ENCODE peak calls at places on chromosomes 4 and X, in four cellular contexts. A is tibial nerve; K is CD8-positive, alpha-beta T cell; G is adrenal gland. H is an unnamed sample.

GRCh38 chr4:112881842-112882241 is 167.6 kb upstream of the ANK2 start:
- DNase-seq in G (no peak), K (no peak), A (no peak), H (peak; percentile 49)

GRCh38 chrX:134020910-134021309 is 35.5 kb upstream of the GPC3 start:
- DNase-seq in K (no peak), A (no peak), G (no peak), H (no peak)

GRCh38 chr4:142519342-142519741 is 326.8 kb downstream of the INPP4B start:
- DNase-seq in A (no peak), K (no peak), G (no peak), H (no peak)

GRCh38 chr4:5003372-5003857 is 15.8 kb downstream of the CYTL1 start:
- DNase-seq in A (no peak), K (no peak), G (no peak), H (no peak)

GRCh38 chrX:134186362-134187121 is 50.4 kb upstream of the CCDC160 start:
- DNase-seq in K (peak; percentile 44), G (no peak), A (no peak), H (no peak)

GRCh38 chr4:53943345-53944085 is 120.9 kb downstream of the CHIC2 start:
- DNase-seq in G (no peak), K (no peak), A (no peak), H (no peak)

GRCh38 chr4:127936974-127937373 is 28.0 kb downstream of the MFSD8 start:
- DNase-seq in G (no peak), K (no peak), A (no peak), H (no peak)

GRCh38 chr4:2805712-2806391 is 13.0 kb downstream of the SH3BP2 start:
- DNase-seq in K (no peak), A (peak; percentile 42), G (peak; percentile 66), H (peak; percentile 94)

GRCh38 chr4:7103599-7104365 is 35.9 kb upstream of the GRPEL1 start:
- DNase-seq in G (peak; percentile 76), K (no peak), A (peak; percentile 61), H (peak; percentile 94)

GRCh38 chrX:1909419-1910206 is 294.8 kb downstream of the ASMT start:
- DNase-seq in A (no peak), G (no peak), K (no peak), H (no peak)

GRCh38 chr4:86264269-86264668 is 95.6 kb downstream of the MAPK10 start:
- DNase-seq in A (no peak), G (no peak), K (no peak), H (no peak)

GRCh38 chr4:185201983-185202962 is 1.5 kb downstream of the CFAP97 start:
- DNase-seq in G (no peak), K (peak; percentile 47), A (no peak), H (no peak)

GRCh38 chr4:143558823-143559756 is 45.6 kb downstream of the SMARCA5 start:
- DNase-seq in K (peak; percentile 77), G (peak; percentile 70), A (peak; percentile 36), H (peak; percentile 85)

GRCh38 chrX:138034136-138034535 is 468.2 kb downstream of the ZIC3 start:
- DNase-seq in A (no peak), G (no peak), K (no peak), H (no peak)

GRCh38 chrX:151713859-151714258 is 2.0 kb upstream of the FATE1 start:
- DNase-seq in A (no peak), K (no peak), G (peak; percentile 18), H (no peak)

GRCh38 chr4:7581477-7581876 is 146.7 kb upstream of the PSAPL1 start:
- DNase-seq in K (peak; percentile 14), G (no peak), A (no peak), H (no peak)

GRCh38 chrX:136752796-136753195 is 27.9 kb downstream of the ARHGEF6 start:
- DNase-seq in A (no peak), K (no peak), G (peak; percentile 33), H (no peak)

GRCh38 chrX:116605576-116605975 is 142.8 kb upstream of the CT83 start:
- DNase-seq in G (no peak), A (no peak), K (no peak), H (no peak)

GRCh38 chr4:120653790-120654189 is 268.7 kb downstream of the PRDM5 start:
- DNase-seq in A (no peak), G (no peak), K (no peak), H (no peak)

GRCh38 chr4:1494416-1495315 is 88.4 kb upstream of the NKX1-1 start:
- DNase-seq in K (no peak), A (no peak), G (no peak), H (no peak)

GRCh38 chr4:149911371-149911770 is 95.7 kb upstream of the IQCM start:
- DNase-seq in K (no peak), G (no peak), A (no peak), H (no peak)

GRCh38 chr4:127151941-127152340 is 480.8 kb upstream of the INTU start:
- DNase-seq in A (no peak), G (no peak), K (no peak), H (no peak)

GRCh38 chr4:4860381-4860802 is 927 bp downstream of the MSX1 start:
- DNase-seq in G (no peak), A (no peak), K (no peak), H (no peak)

GRCh38 chr4:7301126-7301785 is 108.9 kb downstream of the SORCS2 start:
- DNase-seq in K (no peak), A (no peak), G (no peak), H (no peak)

GRCh38 chrX:74536142-74537010 is 78.0 kb downstream of the RLIM start:
- DNase-seq in K (peak; percentile 21), G (peak; percentile 87), A (peak; percentile 59), H (peak; percentile 91)

GRCh38 chrX:125193921-125194320 is 125.8 kb upstream of the TEX13C start:
- DNase-seq in A (no peak), G (no peak), K (no peak), H (no peak)

GRCh38 chr4:142414336-142414945 is 431.7 kb downstream of the INPP4B start:
- DNase-seq in G (no peak), A (no peak), K (no peak), H (no peak)

GRCh38 chrX:48835524-48836329 is at the start of gene PCSK1N:
- DNase-seq in K (peak; percentile 37), A (no peak), G (no peak), H (no peak)

GRCh38 chr4:24857996-24858395 is 54.8 kb downstream of the CCDC149 start:
- DNase-seq in A (no peak), G (no peak), K (no peak), H (no peak)

GRCh38 chrX:41459714-41460113 is 12.6 kb downstream of the NYX start:
- DNase-seq in G (no peak), A (no peak), K (no peak), H (no peak)

GRCh38 chr4:56741595-56741994 is 60.5 kb upstream of the HOPX start:
- DNase-seq in K (no peak), A (no peak), G (no peak), H (no peak)

GRCh38 chr4:177404980-177405379 is 37.3 kb downstream of the AGA start:
- DNase-seq in K (no peak), G (no peak), A (no peak), H (no peak)

GRCh38 chr4:177405508-177405907 is 36.7 kb downstream of the AGA start:
- DNase-seq in A (no peak), K (no peak), G (no peak), H (no peak)

GRCh38 chr4:177403746-177404145 is 38.5 kb downstream of the AGA start:
- DNase-seq in G (no peak), A (no peak), K (no peak), H (no peak)

GRCh38 chr4:177401658-177402273 is 40.5 kb downstream of the AGA start:
- DNase-seq in G (no peak), A (no peak), K (no peak), H (no peak)

GRCh38 chr4:177404342-177404741 is 37.9 kb downstream of the AGA start:
- DNase-seq in K (no peak), G (no peak), A (no peak), H (no peak)
- H3K27ac ChIP-seq in K (no peak overlapping the region), G (no peak overlapping the region), A (no peak overlapping the region), H (no peak overlapping the region)

GRCh38 chrX:154979671-154980070 is 42.9 kb downstream of the F8 start:
- DNase-seq in K (no peak), G (no peak), A (no peak), H (no peak)

GRCh38 chrX:154986826-154987575 is 35.5 kb downstream of the F8 start:
- DNase-seq in K (no peak), G (no peak), A (no peak), H (no peak)

GRCh38 chrX:154980330-154981115 is 42.0 kb downstream of the F8 start:
- DNase-seq in G (peak; percentile 78), K (peak; percentile 78), A (peak; percentile 82), H (peak; percentile 52)

GRCh38 chrX:154981116-154981411 is 41.5 kb downstream of the F8 start:
- DNase-seq in A (no peak), K (no peak), G (no peak), H (no peak)
- H3K4me3 ChIP-seq in A (peak overlapping the region; percentile 49), K (peak overlapping the region; percentile 46), G (no peak overlapping the region), H (no peak overlapping the region)

DNA sequence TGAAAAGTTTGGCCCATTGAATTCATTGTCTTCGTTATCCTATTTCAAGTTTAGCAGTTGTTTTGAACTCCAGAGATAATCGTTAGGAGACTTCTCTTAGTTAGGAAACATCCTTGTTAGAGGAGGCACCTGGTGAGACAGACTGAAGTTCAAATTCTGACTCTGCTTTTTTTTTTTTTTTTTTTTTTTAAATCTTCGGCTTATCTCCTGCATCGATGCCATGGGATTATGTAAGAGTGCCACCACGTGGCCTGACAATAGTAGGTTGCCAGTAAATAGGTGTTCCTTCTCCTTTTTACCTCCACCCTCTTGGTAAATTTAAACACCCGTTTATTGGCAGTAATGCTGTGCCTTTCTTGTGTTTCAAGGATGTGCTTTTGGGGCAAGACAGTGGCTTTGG is 149.3 kb downstream of the SOWAHB start:
- DNase-seq in A (peak; percentile 55), G (peak; percentile 66), K (no peak), H (no peak)
- H3K27ac ChIP-seq in A (no peak overlapping the region), G (no peak overlapping the region), K (no peak overlapping the region), H (no peak overlapping the region)

DNA sequence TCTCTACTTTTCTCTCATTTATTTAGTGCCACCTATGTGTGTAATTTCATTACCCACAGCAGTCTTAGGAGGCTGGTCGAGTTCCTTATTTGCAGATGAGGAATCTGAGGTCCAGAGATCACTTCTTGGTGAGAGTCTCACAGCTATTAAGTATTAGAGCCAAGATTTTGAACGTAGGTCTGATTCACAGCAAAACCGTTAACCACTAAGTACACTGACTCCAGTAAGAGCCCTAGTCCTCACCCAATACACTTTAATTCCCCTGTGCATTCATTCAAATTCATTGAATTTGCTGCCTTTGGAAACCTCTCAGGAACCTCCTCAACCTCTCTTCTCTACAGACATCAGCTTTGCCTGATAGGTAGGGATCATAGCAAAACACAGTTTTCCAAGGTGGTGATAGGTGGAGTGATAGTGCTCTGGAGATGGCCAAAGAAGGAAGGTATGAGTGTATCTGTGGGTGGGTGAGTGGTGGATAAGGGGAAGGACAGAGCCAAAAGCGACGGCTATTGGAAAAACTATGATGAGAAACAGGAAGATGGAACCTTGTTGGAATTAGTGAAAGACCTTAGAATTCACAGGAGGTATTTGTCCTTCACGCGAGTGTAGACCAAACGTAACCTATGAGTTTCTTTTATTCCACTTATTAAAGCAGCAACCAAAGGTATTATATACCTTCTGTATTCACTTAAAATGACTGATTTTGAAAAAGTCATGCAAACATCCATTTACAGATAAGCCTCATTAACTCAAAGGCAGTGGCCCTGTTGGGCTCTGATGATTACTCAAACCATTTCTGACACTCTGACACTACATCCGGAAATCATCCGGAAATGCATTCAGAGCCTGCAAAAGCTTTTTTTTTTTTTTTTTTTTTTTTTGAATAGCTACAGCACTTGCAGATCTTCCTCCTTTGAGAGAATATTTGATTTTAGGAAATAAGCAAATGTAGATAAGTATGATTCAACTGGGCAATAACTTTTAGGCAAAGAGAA is 6.3 kb downstream of the FMR1 start:
- DNase-seq in A (no peak), G (no peak), K (peak; percentile 12), H (no peak)
- H3K4me3 ChIP-seq in A (no peak overlapping the region), G (no peak overlapping the region), K (no peak overlapping the region), H (no peak overlapping the region)

H was measured in right cardiac atrium.